ENCODE peak calls at places on chromosome 1, in four cellular contexts. A, S, P and T are unnamed samples.

GRCh38 chr1:27821761-27822315 is 8.7 kb upstream of the PPP1R8 start:
- DNase-seq in A (no peak), S (no peak), P (no peak), T (no peak)

GRCh38 chr1:201059871-201060555 is 36.5 kb upstream of the KIF21B start:
- DNase-seq in A (no peak), S (no peak), P (no peak), T (no peak)

GRCh38 chr1:183306317-183307042 is 111.7 kb downstream of the NMNAT2 start:
- DNase-seq in A (no peak), S (peak), P (no peak), T (no peak)

GRCh38 chr1:28896609-28896986 is 17.8 kb upstream of the EPB41 start:
- DNase-seq in A (no peak), S (no peak), P (no peak), T (no peak)

GRCh38 chr1:31705080-31705866 is 1.5 kb upstream of the COL16A1 start:
- DNase-seq in A (peak), S (peak), P (no peak), T (peak)

GRCh38 chr1:2977886-2978611 is 43.2 kb upstream of the ACTRT2 start:
- DNase-seq in A (no peak), S (no peak), P (no peak), T (no peak)

GRCh38 chr1:14476170-14476955 is 122.1 kb upstream of the KAZN start:
- DNase-seq in A (no peak), S (no peak), P (no peak), T (no peak)

GRCh38 chr1:6350416-6351088 is 43.0 kb downstream of the ACOT7 start:
- DNase-seq in A (no peak), S (no peak), P (no peak), T (no peak)

GRCh38 chr1:52970149-52970548 is 43.1 kb downstream of the SCP2 start:
- DNase-seq in A (no peak), S (peak), P (no peak), T (no peak)

GRCh38 chr1:25546193-25546592 is 2.8 kb downstream of the LDLRAP1 start:
- DNase-seq in A (no peak), S (no peak), P (no peak), T (no peak)

GRCh38 chr1:219316066-219316465 is 142.4 kb downstream of the LYPLAL1 start:
- DNase-seq in A (no peak), S (no peak), P (no peak), T (no peak)

GRCh38 chr1:213987422-213987875 is 324 bp upstream of the PROX1 start:
- DNase-seq in A (no peak), S (no peak), P (no peak), T (no peak)

GRCh38 chr1:117826551-117827078 is 102.8 kb downstream of the GDAP2 start:
- DNase-seq in A (no peak), S (no peak), P (no peak), T (no peak)

DNA sequence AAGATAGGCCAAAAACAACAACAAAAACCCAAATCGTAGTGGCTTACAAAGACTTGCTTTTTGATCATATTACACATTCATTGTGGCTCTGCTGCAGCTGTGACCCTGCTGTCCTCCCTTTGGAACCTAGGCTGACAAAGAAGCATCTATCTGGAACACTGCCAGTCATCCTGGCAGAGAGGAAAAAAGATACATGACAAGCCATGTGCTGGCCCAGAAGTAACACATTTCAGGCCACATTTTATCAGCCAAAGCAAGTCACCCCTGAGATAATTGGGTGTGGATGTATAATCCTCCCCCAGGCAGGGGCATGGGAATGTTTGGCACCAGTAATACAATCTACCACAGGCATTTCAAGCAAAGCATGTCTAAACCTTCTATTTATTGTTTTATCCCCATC is 37.2 kb upstream of the AGO1 start:
- DNase-seq in A (no peak), S (no peak), P (no peak), T (no peak)
- TF ChIP-seq SPI1 in A (no peak), S (no peak), P (no peak), T (no peak)

GRCh38 chr1:165827199-165828102 is at the start of gene UCK2:
- DNase-seq in A (peak), S (peak), P (no peak), T (peak)
- TF ChIP-seq POLR2AphosphoS5 in A (peak), S (no peak), P (peak), T (peak)

GRCh38 chr1:234725177-234726132 is 115.5 kb upstream of the IRF2BP2 start:
- DNase-seq in A (no peak), S (peak), P (no peak), T (peak)
- TF ChIP-seq SPI1 in A (peak), S (no peak), P (peak), T (peak)

GRCh38 chr1:145994391-145995120 is 1.8 kb downstream of the TXNIP start:
- DNase-seq in A (no peak), S (peak), P (no peak), T (peak)

GRCh38 chr1:145995148-145995851 is 1.1 kb downstream of the TXNIP start:
- DNase-seq in A (no peak), S (no peak), P (no peak), T (no peak)

GRCh38 chr1:145995964-145996432 is 381 bp downstream of the TXNIP start:
- DNase-seq in A (no peak), S (peak), P (no peak), T (no peak)

GRCh38 chr1:145997156-145998023 is 1.0 kb upstream of the TXNIP start:
- DNase-seq in A (peak), S (peak), P (no peak), T (no peak)

DNA sequence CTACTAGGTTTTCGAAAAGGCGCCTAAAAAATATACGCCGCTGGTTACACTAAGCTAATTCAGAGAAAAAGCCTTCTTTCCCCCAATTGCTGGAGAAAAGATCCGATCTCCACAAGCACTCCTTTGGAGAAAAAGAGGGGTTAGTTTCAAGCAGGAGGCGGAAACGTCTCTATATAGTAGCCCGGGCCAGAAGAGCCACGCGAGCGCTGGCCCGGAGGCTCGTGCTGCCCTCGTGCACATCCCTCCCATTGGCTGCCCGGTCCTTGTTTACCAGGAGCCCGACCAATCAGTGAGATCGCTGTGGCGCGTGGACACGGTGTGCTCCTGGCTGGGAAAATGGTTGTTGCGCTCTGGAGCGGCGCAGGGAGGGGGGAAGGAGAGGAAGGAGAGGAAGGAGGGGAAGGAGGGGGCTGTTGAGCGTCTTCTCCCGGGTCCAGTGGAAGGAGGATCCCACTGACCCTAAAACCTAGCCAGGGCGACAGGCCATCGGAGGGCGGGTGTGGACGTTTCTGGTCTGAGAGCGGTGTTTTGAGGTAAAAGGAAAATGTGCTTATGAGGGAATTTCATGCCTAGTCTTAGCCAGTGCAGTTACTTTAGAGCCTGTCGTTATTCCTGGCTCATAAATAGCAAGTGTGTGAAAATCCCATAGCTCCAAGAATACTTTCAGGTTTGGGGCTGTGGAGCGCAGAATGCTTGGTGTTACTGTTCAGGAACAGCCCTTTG is at the start of gene TXNIP:
- DNase-seq in A (peak), S (peak), P (peak), T (peak)
- TF ChIP-seq POLR2AphosphoS5 in A (peak), S (peak), P (peak), T (peak)

DNA sequence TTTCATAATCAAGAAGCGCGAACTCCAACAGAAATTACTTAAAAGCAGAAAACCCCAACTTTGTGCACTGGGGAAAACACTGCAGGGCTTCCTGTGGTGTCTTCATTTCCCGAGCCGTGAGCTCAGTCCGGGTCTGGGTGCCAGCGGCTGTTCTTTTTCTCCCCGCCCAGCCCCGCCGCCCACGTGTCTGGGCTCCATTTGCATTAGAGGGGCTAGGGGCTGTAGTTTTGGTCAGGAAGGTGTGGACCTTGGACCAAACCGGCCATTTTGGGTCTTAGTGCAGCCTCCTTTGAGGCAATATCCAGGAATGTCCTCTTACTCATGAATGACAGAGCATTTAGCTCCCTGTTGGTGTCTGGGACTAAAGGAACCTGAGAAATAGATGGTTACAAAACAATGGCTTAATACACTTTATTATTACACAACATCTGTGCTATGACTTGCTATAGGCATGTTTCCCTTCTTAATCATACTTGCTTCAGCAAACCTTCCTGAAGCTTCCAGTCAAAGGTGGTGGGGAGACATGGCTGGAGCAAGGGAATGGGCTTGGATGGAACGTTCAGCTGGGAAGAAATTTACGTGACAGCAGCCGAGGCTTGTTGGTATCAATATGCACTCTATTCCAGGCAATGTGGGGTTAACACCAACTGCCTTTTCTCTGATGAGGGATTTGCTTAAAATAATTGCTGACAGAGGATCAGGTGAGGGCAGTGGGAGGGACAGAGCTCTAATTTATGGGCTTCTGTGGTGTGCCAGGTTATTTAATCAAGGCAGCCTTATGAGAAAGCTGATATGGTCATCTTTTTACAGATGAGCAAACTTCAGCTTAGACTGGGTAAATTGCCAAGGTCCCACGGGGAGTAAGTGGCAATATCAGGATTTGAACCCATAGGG is 1.1 kb downstream of the AGTRAP start:
- DNase-seq in A (no peak), S (peak), P (no peak), T (peak)
- TF ChIP-seq SPI1 in A (no peak), S (no peak), P (no peak), T (no peak)

DNA sequence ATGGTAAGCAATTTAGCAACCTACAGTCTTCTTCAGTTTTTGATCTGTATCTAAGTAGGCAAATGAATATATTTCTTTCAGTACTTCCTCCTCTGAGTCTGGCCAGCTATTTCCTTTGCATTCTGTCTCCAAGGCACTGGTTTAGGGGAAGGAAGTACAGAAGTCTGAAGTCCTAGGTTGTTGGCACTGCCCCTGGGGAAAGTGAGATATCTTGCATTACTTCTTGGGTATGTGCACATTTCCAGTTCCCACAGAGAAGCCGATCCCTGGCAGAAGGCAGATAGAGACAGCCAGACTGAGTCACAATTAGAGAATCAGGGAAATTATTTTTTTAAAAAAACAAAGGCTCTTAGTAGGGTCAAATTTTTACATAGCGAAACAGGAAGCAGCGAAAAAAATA is 98.8 kb downstream of the RASAL2 start:
- DNase-seq in A (no peak), S (no peak), P (no peak), T (peak)
- TF ChIP-seq POLR2AphosphoS5 in A (no peak), S (no peak), P (no peak), T (no peak)

GRCh38 chr1:115748396-115749130 is 20.0 kb downstream of the CASQ2 start:
- DNase-seq in A (no peak), S (no peak), P (no peak), T (no peak)
- TF ChIP-seq SPI1 in A (no peak), S (no peak), P (no peak), T (no peak)

DNA sequence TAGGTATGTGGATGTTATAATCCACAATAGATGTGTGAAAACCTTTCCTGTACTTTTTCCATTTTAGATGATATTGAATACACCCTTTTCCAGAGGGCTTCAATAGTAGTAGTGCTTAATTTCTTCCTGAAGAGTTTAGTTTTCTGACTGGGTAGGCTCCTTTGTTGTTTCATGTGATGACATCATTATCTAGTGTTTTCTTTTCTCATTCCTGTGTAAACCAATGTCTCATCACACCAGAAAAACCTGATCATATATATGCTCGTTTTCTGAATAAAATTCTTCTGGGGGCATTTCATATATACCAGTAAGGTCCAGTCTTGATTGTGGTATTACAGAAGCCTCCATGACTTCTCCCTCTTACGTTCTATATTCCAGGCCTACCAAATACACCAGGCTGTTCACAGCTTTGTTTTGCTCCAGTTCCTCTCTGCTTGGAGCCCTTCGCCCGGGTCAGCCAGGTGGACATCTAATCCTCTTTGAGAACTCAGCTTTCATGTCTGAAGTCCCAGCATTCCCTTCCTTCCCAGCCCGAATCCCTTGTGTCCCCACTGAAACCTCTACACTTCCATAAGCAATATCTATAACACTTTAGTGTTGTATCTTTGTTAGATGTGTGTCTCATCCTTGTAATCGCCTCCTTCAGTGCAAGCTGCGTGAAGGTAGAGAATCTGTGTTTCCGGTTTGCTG is 1.8 kb downstream of the RNF11 start:
- DNase-seq in A (no peak), S (peak), P (no peak), T (peak)
- TF ChIP-seq POLR2AphosphoS5 in A (no peak), S (no peak), P (no peak), T (no peak)

GRCh38 chr1:72285074-72285425 is 2.7 kb upstream of the NEGR1 start:
- DNase-seq in A (no peak), S (no peak), P (no peak), T (no peak)
- TF ChIP-seq SPI1 in A (no peak), S (no peak), P (no peak), T (no peak)